ENCODE peak calls at places on chromosomes 11 and 22, in six cellular contexts. E, G, A, P, U and K are unnamed samples.

GRCh38 chr11:122863704-122864326 is 18.7 kb upstream of the JHY start:
- DNase-seq in E (peak), G (peak), A (peak), P (peak), U (no peak), K (peak)

GRCh38 chr11:76783901-76784813 is 1.0 kb downstream of the TSKU start:
- DNase-seq in E (peak), G (peak), A (no peak), P (no peak), U (no peak), K (peak)

GRCh38 chr22:25281675-25282345 is 62.4 kb downstream of the CRYBB2 start:
- DNase-seq in E (no peak), G (no peak), A (no peak), P (no peak), U (no peak), K (no peak)

GRCh38 chr11:46738887-46739286 is 19.9 kb downstream of the F2 start:
- DNase-seq in E (peak), G (no peak), A (no peak), P (no peak), U (no peak), K (no peak)

GRCh38 chr11:130832571-130833432 is 83.5 kb downstream of the SNX19 start:
- DNase-seq in E (no peak), G (no peak), A (no peak), P (no peak), U (no peak), K (no peak)

GRCh38 chr11:116426761-116427160 is 346.0 kb downstream of the BUD13 start:
- DNase-seq in E (no peak), G (no peak), A (no peak), P (no peak), U (no peak), K (no peak)

GRCh38 chr11:35338928-35339327 is 80.4 kb downstream of the SLC1A2 start:
- DNase-seq in E (no peak), G (no peak), A (no peak), P (no peak), U (no peak), K (no peak)

GRCh38 chr11:102553835-102554282 is 23.3 kb upstream of the MMP7 start:
- DNase-seq in E (no peak), G (no peak), A (no peak), P (no peak), U (no peak), K (no peak)

GRCh38 chr11:60757231-60757800 is 649 bp downstream of the MS4A15 start:
- DNase-seq in E (no peak), G (no peak), A (no peak), P (no peak), U (no peak), K (no peak)

GRCh38 chr11:29268733-29269132 is 748.1 kb downstream of the KCNA4 start:
- DNase-seq in E (no peak), G (no peak), A (no peak), P (no peak), U (no peak), K (no peak)

GRCh38 chr11:32289701-32290100 is 145.6 kb downstream of the WT1 start:
- DNase-seq in E (no peak), G (no peak), A (no peak), P (no peak), U (no peak), K (no peak)

GRCh38 chr22:50577987-50578775 is at the start of gene CPT1B:
- DNase-seq in E (no peak), G (no peak), A (no peak), P (no peak), U (no peak), K (peak)

GRCh38 chr11:17014321-17014773 is at the start of gene PLEKHA7:
- DNase-seq in E (peak), G (no peak), A (no peak), P (no peak), U (no peak), K (no peak)

GRCh38 chr11:129224538-129224937 is 32.4 kb upstream of the ARHGAP32 start:
- DNase-seq in E (no peak), G (no peak), A (no peak), P (no peak), U (no peak), K (no peak)

GRCh38 chr11:96470521-96470920 is 80.7 kb downstream of the JRKL start:
- DNase-seq in E (no peak), G (no peak), A (no peak), P (no peak), U (no peak), K (no peak)

GRCh38 chr11:96466607-96467006 is 76.8 kb downstream of the JRKL start:
- DNase-seq in E (no peak), G (no peak), A (no peak), P (no peak), U (no peak), K (no peak)

GRCh38 chr11:96474263-96474662 is 84.5 kb downstream of the JRKL start:
- DNase-seq in E (no peak), G (no peak), A (no peak), P (no peak), U (no peak), K (no peak)

DNA sequence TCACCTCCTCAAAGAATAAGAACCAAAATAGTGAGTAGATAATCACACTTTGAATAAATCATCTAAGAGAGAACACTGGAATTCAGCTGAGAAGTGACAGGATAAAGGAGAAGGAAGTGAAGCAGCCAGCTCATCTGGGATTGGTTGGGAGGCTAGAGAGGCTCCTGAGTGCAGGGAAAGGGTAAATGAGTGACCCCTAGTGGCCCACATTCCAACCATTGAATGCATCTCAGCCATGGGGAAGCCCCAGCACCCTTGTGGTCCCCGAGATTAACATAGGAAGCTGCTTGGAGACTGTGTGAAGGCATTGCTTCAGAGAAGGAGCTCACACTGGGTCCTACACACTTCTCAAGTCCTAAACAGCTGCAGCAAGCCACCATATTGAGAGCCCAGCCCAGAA is 82.3 kb downstream of the JRKL start:
- DNase-seq in E (no peak), G (no peak), A (no peak), P (no peak), U (no peak), K (no peak)
- TF ChIP-seq CTCF in E (no peak), G (peak), A (no peak), P (no peak), U (no peak), K (no peak)

GRCh38 chr11:27471067-27471587 is 1.5 kb downstream of the LGR4 start:
- DNase-seq in E (peak), G (no peak), A (no peak), P (no peak), U (no peak), K (peak)
- H3K4me3 ChIP-seq in E (peak), G (no peak), A (peak), P (peak), U (peak), K (peak)

GRCh38 chr11:6251120-6251733 is 8.4 kb upstream of the CCKBR start:
- DNase-seq in E (peak), G (peak), A (no peak), P (peak), U (no peak), K (peak)

GRCh38 chr11:6245536-6245935 is 6.6 kb downstream of the CNGA4 start:
- DNase-seq in E (no peak), G (no peak), A (no peak), P (no peak), U (no peak), K (no peak)

GRCh38 chr11:6249822-6250555 is 9.6 kb upstream of the CCKBR start:
- DNase-seq in E (peak), G (no peak), A (no peak), P (no peak), U (no peak), K (peak)

GRCh38 chr11:6251990-6252473 is 7.6 kb upstream of the CCKBR start:
- DNase-seq in E (peak), G (no peak), A (no peak), P (no peak), U (no peak), K (peak)

GRCh38 chr11:6248248-6248647 is 9.4 kb downstream of the CNGA4 start:
- DNase-seq in E (no peak), G (no peak), A (no peak), P (no peak), U (no peak), K (peak)
- TF ChIP-seq CTCF in E (no peak), G (no peak), A (no peak), P (no peak), U (no peak), K (no peak)

DNA sequence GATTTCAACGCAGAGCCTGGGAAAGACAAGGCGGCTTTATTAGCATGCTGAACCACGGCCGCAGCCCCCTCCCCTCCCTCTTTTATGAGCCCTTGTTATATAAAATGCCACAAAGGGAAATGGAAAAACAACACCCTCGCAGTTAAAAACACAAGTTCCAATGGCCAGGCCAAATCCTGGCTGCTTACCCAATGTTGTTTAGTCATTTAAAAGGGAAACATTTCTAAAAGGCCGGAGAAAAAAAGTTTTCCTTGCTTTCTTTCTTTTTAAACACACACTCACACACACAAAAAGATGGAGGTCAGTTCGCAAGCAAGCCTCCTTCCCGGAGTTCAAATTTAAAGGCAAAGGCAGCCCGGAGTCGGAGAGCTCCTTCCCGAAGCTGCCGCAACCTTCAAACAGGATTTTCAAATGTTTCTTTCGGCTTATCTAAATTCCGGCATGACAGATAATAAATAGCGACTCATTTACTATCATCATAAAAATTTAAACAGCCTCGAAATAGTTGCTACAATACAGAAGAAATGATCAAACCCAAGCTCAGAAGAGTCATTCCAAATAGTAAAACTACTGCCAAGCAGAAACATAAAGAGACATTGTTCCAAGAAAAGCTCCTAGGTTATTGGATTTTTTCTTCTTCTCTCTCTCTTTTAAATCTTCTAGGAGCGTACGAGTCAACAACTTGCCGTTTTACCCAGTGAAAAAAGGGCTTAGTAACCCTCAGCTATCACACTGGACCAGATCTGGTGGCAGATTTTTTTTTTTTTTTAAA is 3.5 kb downstream of the PHF21B start:
- DNase-seq in E (no peak), G (no peak), A (no peak), P (no peak), U (no peak), K (no peak)
- H3K4me3 ChIP-seq in E (peak), G (no peak), A (peak), P (peak), U (peak), K (no peak)